ENCODE peak calls at places on chromosomes 11 and 22, in six cellular contexts. G is left colon; O is CD8-positive, alpha-beta T cell; W is natural killer cell; U is PC-3; D is WTC11. E is an unnamed sample.

GRCh38 chr11:26793517-26793916 is 71.7 kb upstream of the SLC5A12 start:
- ATAC-seq in U (no peak), O (no peak), D (no peak), G (peak; percentile 29), W (no peak), E (no peak)

GRCh38 chr22:28369849-28370248 is 309.8 kb downstream of the TTC28 start:
- ATAC-seq in W (no peak), U (no peak), G (peak; percentile 99), O (no peak), D (no peak), E (no peak)

GRCh38 chr11:7894251-7894650 is 36.8 kb downstream of the OR10A6 start:
- ATAC-seq in W (no peak), D (no peak), O (no peak), U (no peak), G (peak; percentile 38), E (no peak)

GRCh38 chr22:27873476-27873875 is 45.6 kb downstream of the PITPNB start:
- ATAC-seq in W (no peak), U (no peak), O (no peak), D (no peak), G (no peak), E (no peak)

GRCh38 chr11:79617561-79617960 is 176.7 kb upstream of the TENM4 start:
- ATAC-seq in O (no peak), W (no peak), U (no peak), D (no peak), G (no peak), E (no peak)

GRCh38 chr11:14529933-14530332 is 9.7 kb upstream of the PSMA1 start:
- ATAC-seq in G (no peak), W (no peak), D (no peak), O (no peak), U (peak; percentile 90), E (peak; percentile 26)

GRCh38 chr11:117786099-117786870 is 10.7 kb downstream of the DSCAML1 start:
- ATAC-seq in O (no peak), G (peak; percentile 44), U (peak; percentile 71), W (no peak), D (no peak), E (no peak)

GRCh38 chr22:42419328-42419881 is 12.8 kb downstream of the NFAM1 start:
- ATAC-seq in U (no peak), D (no peak), G (no peak), W (no peak), O (no peak), E (no peak)

GRCh38 chr11:87215236-87215635 is 177.5 kb downstream of the TMEM135 start:
- ATAC-seq in W (no peak), G (no peak), D (no peak), U (peak; percentile 38), O (no peak), E (no peak)

GRCh38 chr11:10522921-10523320 is 18.1 kb downstream of the RNF141 start:
- ATAC-seq in U (no peak), O (no peak), W (no peak), G (no peak), D (no peak), E (no peak)

GRCh38 chr11:62352355-62353336 is 15.4 kb downstream of the ASRGL1 start:
- ATAC-seq in U (no peak), O (no peak), W (peak; percentile 57), D (no peak), G (no peak), E (no peak)

GRCh38 chr11:75073459-75074190 is 23.1 kb downstream of the OR2AT4 start:
- ATAC-seq in U (no peak), D (peak; percentile 72), G (no peak), O (no peak), W (no peak), E (no peak)

GRCh38 chr11:9396752-9397151 is 12.3 kb downstream of the IPO7 start:
- ATAC-seq in G (no peak), D (no peak), O (no peak), W (no peak), U (no peak), E (no peak)

GRCh38 chr11:66685276-66686099 is 7.8 kb upstream of the RBM4B start:
- ATAC-seq in W (no peak), U (no peak), O (no peak), D (no peak), G (no peak), E (no peak)

GRCh38 chr11:19208959-19209568 is 7.3 kb upstream of the CSRP3 start:
- ATAC-seq in D (no peak), W (no peak), G (peak; percentile 82), U (no peak), O (no peak), E (no peak)

GRCh38 chr11:25855916-25856315 is 476.0 kb upstream of the ANO3 start:
- ATAC-seq in O (no peak), U (no peak), G (no peak), W (no peak), D (no peak), E (no peak)

GRCh38 chr11:67264886-67265632 is 1.2 kb upstream of the GRK2 start:
- ATAC-seq in G (no peak), O (no peak), W (no peak), U (no peak), D (no peak), E (no peak)

E was measured in SK-N-SH treated with all-trans-retinoic acid at 6 μM for 48 hours.